ENCODE peak calls at places on chromosomes 6 and 20, in seven cellular contexts. G is upper lobe of right lung, U is PC-9, F is PC-3, Y is GM12878, S is tibial artery, V is heart right ventricle. L is an unnamed sample. For H3K36me3, the result is how much of the 10 kb centered on the place peaks cover.

GRCh38 chr6:87078983-87079616 is 15.8 kb downstream of the CGA start:
- DNase-seq in V (peak), U (peak), F (peak), G (peak), Y (no peak), S (peak), L (no peak)

GRCh38 chr6:141406761-141407160 is 726.0 kb upstream of the GJE1 start:
- DNase-seq in S (no peak), F (no peak), V (no peak), Y (no peak), U (no peak), G (no peak), L (no peak)

GRCh38 chr6:149942461-149942829 is 631 bp downstream of the ULBP2 start:
- DNase-seq in F (no peak), S (no peak), Y (no peak), V (no peak), G (no peak), U (no peak), L (peak)

GRCh38 chr6:84825461-84825860 is 61.1 kb upstream of the TBX18 start:
- DNase-seq in S (no peak), V (no peak), U (no peak), G (no peak), F (peak), Y (no peak), L (no peak)

GRCh38 chr20:6595704-6596103 is 171.8 kb upstream of the BMP2 start:
- DNase-seq in S (no peak), G (no peak), V (no peak), U (no peak), F (no peak), Y (no peak), L (no peak)

GRCh38 chr20:33945391-33946079 is 48.2 kb upstream of the RALY start:
- DNase-seq in U (no peak), G (no peak), S (no peak), F (peak), Y (no peak), V (no peak), L (no peak)

GRCh38 chr6:145670306-145670705 is 65.0 kb downstream of the EPM2A start:
- DNase-seq in U (no peak), S (no peak), G (no peak), Y (no peak), F (no peak), V (no peak), L (no peak)

GRCh38 chr6:69796081-69796626 is 656 bp downstream of the LMBRD1 start:
- DNase-seq in V (peak), S (peak), Y (no peak), U (peak), G (no peak), F (peak), L (no peak)

GRCh38 chr20:31922181-31922580 is 29.7 kb downstream of the PDRG1 start:
- DNase-seq in Y (no peak), G (no peak), S (no peak), V (no peak), U (no peak), F (no peak), L (no peak)

GRCh38 chr20:41086402-41087324 is 50.7 kb upstream of the PLCG1 start:
- DNase-seq in G (no peak), V (no peak), F (peak), Y (no peak), U (no peak), S (no peak), L (no peak)

GRCh38 chr6:43817192-43817591 is 47.2 kb downstream of the VEGFA start:
- DNase-seq in V (peak), U (peak), G (no peak), F (peak), S (no peak), Y (no peak), L (no peak)

GRCh38 chr6:165834613-165835259 is 171.7 kb upstream of the PDE10A start:
- DNase-seq in V (peak), Y (no peak), S (no peak), F (peak), G (peak), U (no peak), L (no peak)

GRCh38 chr20:48476854-48477253 is 350.9 kb downstream of the PREX1 start:
- DNase-seq in F (no peak), U (no peak), G (no peak), V (no peak), S (no peak), Y (no peak), L (no peak)

GRCh38 chr20:21505161-21505809 is 8.6 kb downstream of the NKX2-2 start:
- DNase-seq in F (peak), U (peak), Y (no peak), V (peak), G (peak), S (peak), L (no peak)

GRCh38 chr6:111686249-111686997 is 80.7 kb upstream of the TRAF3IP2 start:
- DNase-seq in S (no peak), G (no peak), V (no peak), Y (no peak), F (no peak), U (no peak), L (no peak)

GRCh38 chr6:67896476-67896875 is 738.6 kb upstream of the ADGRB3 start:
- DNase-seq in V (no peak), Y (no peak), F (no peak), S (no peak), U (no peak), G (no peak), L (no peak)

GRCh38 chr6:78781001-78781400 is 86.3 kb upstream of the IRAK1BP1 start:
- DNase-seq in Y (no peak), U (peak), V (no peak), F (no peak), G (no peak), S (no peak), L (no peak)

GRCh38 chr20:63106108-63106764 is 99.5 kb upstream of the BHLHE23 start:
- DNase-seq in Y (no peak), G (no peak), V (peak), U (no peak), F (peak), S (peak), L (peak)

GRCh38 chr6:141957271-141957670 is 175.5 kb upstream of the GJE1 start:
- DNase-seq in V (no peak), Y (no peak), F (no peak), G (no peak), U (no peak), S (no peak), L (no peak)

GRCh38 chr6:53335224-53335994 is 13.3 kb downstream of the ELOVL5 start:
- DNase-seq in V (peak), Y (peak), U (no peak), G (no peak), F (no peak), S (no peak), L (no peak)

GRCh38 chr6:64238071-64238470 is 602.5 kb downstream of the PHF3 start:
- DNase-seq in U (no peak), G (no peak), F (no peak), S (no peak), V (no peak), Y (no peak), L (no peak)

GRCh38 chr6:139625081-139625939 is 250.9 kb upstream of the CITED2 start:
- DNase-seq in G (no peak), S (no peak), Y (no peak), U (no peak), V (no peak), F (no peak), L (no peak)

GRCh38 chr20:13022401-13023170 is 13.8 kb downstream of the SPTLC3 start:
- DNase-seq in U (no peak), S (no peak), G (no peak), F (peak), V (no peak), Y (no peak), L (no peak)

GRCh38 chr6:26437550-26437949 is 2.8 kb upstream of the BTN3A3 start:
- DNase-seq in F (no peak), S (no peak), U (no peak), G (no peak), V (no peak), Y (no peak), L (no peak)

GRCh38 chr6:85966859-85967258 is 324.2 kb upstream of the SYNCRIP start:
- DNase-seq in G (no peak), Y (no peak), F (no peak), V (no peak), S (no peak), U (no peak), L (no peak)

GRCh38 chr6:34558172-34558714 is 2.1 kb upstream of the SPDEF start:
- DNase-seq in S (no peak), F (no peak), V (no peak), G (no peak), U (no peak), Y (no peak), L (no peak)

GRCh38 chr6:77474286-77474956 is 11.1 kb upstream of the HTR1B start:
- DNase-seq in F (no peak), G (no peak), V (no peak), S (no peak), U (no peak), Y (no peak), L (no peak)

GRCh38 chr20:49825521-49826033 is 12.9 kb downstream of the SLC9A8 start:
- DNase-seq in V (no peak), Y (no peak), U (no peak), G (peak), S (no peak), F (peak), L (no peak)

GRCh38 chr20:2846698-2847097 is 6.2 kb downstream of the VPS16 start:
- DNase-seq in G (no peak), F (no peak), V (no peak), Y (no peak), S (no peak), U (no peak), L (no peak)

GRCh38 chr6:143863754-143864153 is 520 bp upstream of the ZC2HC1B start:
- DNase-seq in V (no peak), U (no peak), S (no peak), G (no peak), Y (no peak), F (no peak), L (no peak)

GRCh38 chr6:113540491-113540890 is 316.7 kb upstream of the MARCKS start:
- DNase-seq in F (peak), Y (no peak), S (no peak), G (no peak), U (no peak), V (no peak), L (no peak)

GRCh38 chr6:154602708-154603107 is 92.2 kb upstream of the CNKSR3 start:
- DNase-seq in F (no peak), U (no peak), V (no peak), S (no peak), G (no peak), Y (no peak), L (no peak)

GRCh38 chr20:52598306-52598705 is 373.9 kb upstream of the TSHZ2 start:
- DNase-seq in S (no peak), V (no peak), G (no peak), F (no peak), Y (no peak), U (no peak), L (no peak)

GRCh38 chr6:2999005-2999620 is 581 bp upstream of the NQO2 start:
- DNase-seq in F (peak), G (no peak), S (peak), Y (no peak), V (no peak), U (no peak), L (peak)

GRCh38 chr20:17696287-17696686 is 3.5 kb upstream of the BANF2 start:
- DNase-seq in V (no peak), S (no peak), U (no peak), Y (no peak), F (no peak), G (no peak), L (no peak)

GRCh38 chr6:155495011-155495768 is 39.6 kb upstream of the NOX3 start:
- DNase-seq in Y (no peak), F (peak), S (peak), G (no peak), V (peak), U (no peak), L (no peak)

GRCh38 chr6:121055572-121056163 is 278.6 kb downstream of the TBC1D32 start:
- DNase-seq in Y (peak), G (no peak), F (peak), V (no peak), S (no peak), U (peak), L (no peak)

GRCh38 chr6:6654599-6655575 is 66.4 kb downstream of the LY86 start:
- DNase-seq in F (no peak), U (no peak), S (peak), V (peak), Y (no peak), G (no peak), L (no peak)

GRCh38 chr20:57451759-57452661 is 60.8 kb downstream of the RBM38 start:
- DNase-seq in Y (no peak), V (peak), G (no peak), F (no peak), S (no peak), U (no peak), L (no peak)

GRCh38 chr6:89260832-89261231 is 43.7 kb upstream of the GABRR1 start:
- DNase-seq in F (no peak), Y (no peak), U (no peak), G (no peak), S (no peak), V (no peak), L (no peak)

GRCh38 chr6:72876256-72876655 is 254.4 kb downstream of the KCNQ5 start:
- DNase-seq in Y (no peak), G (no peak), F (no peak), U (no peak), V (no peak), S (no peak), L (no peak)
- TF ChIP-seq CTCF in Y (no peak), G (no peak), F (no peak), U (no peak), V (no peak), S (no peak), L (no peak)

GRCh38 chr20:59159091-59159821 is 4.4 kb upstream of the ZNF831 start:
- DNase-seq in G (no peak), V (no peak), F (peak), S (no peak), U (no peak), Y (no peak), L (no peak)

GRCh38 chr20:59161626-59162170 is 1.9 kb upstream of the ZNF831 start:
- DNase-seq in F (no peak), G (no peak), Y (no peak), S (no peak), V (no peak), U (no peak), L (no peak)

GRCh38 chr20:59158673-59159072 is 4.9 kb upstream of the ZNF831 start:
- DNase-seq in G (no peak), Y (no peak), S (no peak), F (no peak), U (no peak), V (no peak), L (no peak)

GRCh38 chr20:59157961-59158541 is 5.6 kb upstream of the ZNF831 start:
- DNase-seq in S (no peak), F (no peak), Y (no peak), U (no peak), G (no peak), V (no peak), L (no peak)

DNA sequence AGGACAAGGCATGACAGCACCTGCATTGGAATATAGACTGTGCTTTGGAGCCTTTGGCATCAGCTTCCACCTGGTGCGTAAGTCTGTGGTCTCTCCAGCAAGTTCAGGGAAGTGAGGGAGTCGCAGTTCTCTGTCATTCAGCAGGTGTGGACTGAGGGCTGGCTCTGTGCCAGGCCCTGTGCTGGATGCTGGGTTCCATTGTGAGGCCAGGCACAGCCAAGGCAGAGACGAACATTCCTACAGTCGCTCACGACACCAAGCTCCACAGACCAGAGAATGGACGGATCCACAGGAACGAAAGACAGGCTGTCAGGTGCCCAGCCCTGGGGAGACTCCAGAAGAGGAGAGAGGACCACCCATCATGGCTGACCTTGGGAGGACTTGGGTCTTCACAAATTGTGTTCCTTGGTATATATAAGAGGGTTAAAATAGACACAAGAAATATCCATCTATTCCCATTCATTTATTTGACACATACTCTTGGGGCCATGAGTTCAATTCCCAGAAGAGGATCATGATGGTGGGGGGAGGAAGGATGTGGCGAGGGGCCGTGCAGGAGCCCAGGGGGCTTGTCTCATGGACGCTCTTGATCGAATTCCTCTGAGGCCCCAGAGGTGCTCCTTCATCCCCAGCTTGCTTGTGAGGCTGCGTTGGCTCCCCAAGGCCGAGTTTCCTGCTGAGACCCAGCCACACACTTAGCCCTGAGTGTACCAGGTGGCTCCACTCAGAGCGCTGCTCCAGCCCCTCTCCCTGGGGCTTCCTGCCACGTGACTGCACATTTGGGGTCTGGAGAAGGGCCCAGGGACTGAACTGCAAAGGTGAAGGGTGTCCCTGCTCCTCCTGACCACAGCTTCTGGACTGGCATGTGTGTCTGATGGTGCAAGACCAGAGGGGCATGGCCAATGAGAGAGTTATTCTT is 3.5 kb upstream of the ZNF831 start:
- DNase-seq in Y (no peak), V (no peak), F (no peak), S (no peak), G (no peak), U (no peak), L (no peak)
- H3K27ac ChIP-seq in Y (no peak), V (no peak), F (no peak), S (no peak), G (peak), U (no peak), L (no peak)

GRCh38 chr6:158770533-158770932 is 48.6 kb downstream of the EZR start:
- DNase-seq in G (no peak), V (peak), S (no peak), U (no peak), F (no peak), Y (no peak), L (no peak)
- H3K36me3 ChIP-seq in G (half or more), V (half or more), S (half or more), U (half or more), F (half or more), Y (half or more), L (half or more)

DNA sequence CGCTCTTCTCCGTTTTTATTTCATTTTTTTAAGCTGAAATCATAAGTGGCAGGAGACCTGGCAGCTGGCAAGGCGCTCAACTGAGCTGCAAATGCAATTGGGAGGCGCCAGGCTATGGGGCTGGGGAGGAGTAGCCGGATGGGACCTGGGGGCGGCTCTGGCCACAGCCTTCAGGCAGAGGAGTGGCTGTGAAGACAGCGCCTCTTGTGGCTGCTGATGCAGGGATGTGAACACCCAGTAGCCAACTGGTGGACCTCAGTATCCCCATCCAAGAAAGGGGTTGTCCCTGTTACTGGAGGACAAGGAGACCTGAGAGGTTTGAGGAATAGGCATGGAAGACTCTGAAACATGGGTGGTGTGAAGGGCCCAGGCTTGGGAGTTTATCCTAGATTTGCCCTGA is 12.6 kb downstream of the KCNK17 start:
- DNase-seq in U (no peak), Y (no peak), G (no peak), F (peak), V (no peak), S (no peak), L (no peak)
- TF ChIP-seq CTCF in U (peak), Y (peak), G (no peak), F (peak), V (peak), S (no peak), L (no peak)

DNA sequence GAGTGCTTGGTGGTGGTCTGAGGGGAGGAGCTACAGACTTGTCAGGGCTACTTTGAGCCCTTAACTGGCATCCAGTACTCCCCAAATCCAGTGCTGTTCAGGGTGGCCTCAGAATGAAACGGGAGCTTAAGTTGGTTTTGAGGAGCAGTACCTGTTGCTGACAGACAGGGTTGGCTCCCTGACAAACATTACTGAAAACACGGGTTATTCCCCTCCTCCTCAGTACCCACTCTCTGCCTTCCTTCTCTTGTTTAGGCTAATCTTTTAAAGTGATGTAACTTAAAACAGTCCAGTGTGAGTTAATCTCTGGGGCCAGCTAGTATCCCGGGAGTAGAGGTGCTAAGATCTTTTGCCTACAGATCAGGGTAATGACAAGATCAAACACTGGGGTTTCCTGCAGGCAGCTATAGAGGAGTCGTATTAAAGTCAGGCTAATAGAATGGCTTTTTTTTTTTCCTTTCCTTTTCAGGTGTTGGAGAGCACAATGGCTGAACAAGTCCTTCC is 3.7 kb downstream of the TNFAIP3 start:
- DNase-seq in G (no peak), V (no peak), S (no peak), Y (no peak), F (no peak), U (no peak), L (no peak)
- H3K27ac ChIP-seq in G (peak), V (no peak), S (no peak), Y (peak), F (no peak), U (peak), L (no peak)

L was measured in ascending aorta.